ENCODE peak calls at places on chromosomes 5 and 9, in six cellular contexts. One of them, this sample, is unnamed.

GRCh38 chr5:122902263-122902662 is 56.9 kb downstream of the SNX24 start:
- DNase-seq in tibial nerve: no peak
- DNase-seq in NB4: no peak
- DNase-seq in body of pancreas: no peak
- DNase-seq in right lobe of liver: no peak
- DNase-seq in K562: no peak
- DNase-seq in this sample: no peak

GRCh38 chr5:80960531-80961375 is 590 bp downstream of the RASGRF2 start:
- DNase-seq in tibial nerve: peak; percentile 35
- DNase-seq in NB4: no peak
- DNase-seq in body of pancreas: no peak
- DNase-seq in right lobe of liver: peak; percentile 26
- DNase-seq in K562: no peak
- DNase-seq in this sample: no peak

GRCh38 chr9:129591916-129592315 is 29.0 kb downstream of the C9orf50 start:
- DNase-seq in tibial nerve: no peak
- DNase-seq in NB4: no peak
- DNase-seq in body of pancreas: no peak
- DNase-seq in right lobe of liver: no peak
- DNase-seq in K562: no peak
- DNase-seq in this sample: no peak

GRCh38 chr9:127021664-127022337 is 100.6 kb downstream of the ANGPTL2 start:
- DNase-seq in tibial nerve: peak; percentile 88
- DNase-seq in NB4: no peak
- DNase-seq in body of pancreas: peak; percentile 77
- DNase-seq in right lobe of liver: peak; percentile 27
- DNase-seq in K562: peak; percentile 21
- DNase-seq in this sample: peak; percentile 97

GRCh38 chr9:3716415-3716814 is 190.6 kb upstream of the RFX3 start:
- DNase-seq in tibial nerve: no peak
- DNase-seq in NB4: no peak
- DNase-seq in body of pancreas: no peak
- DNase-seq in right lobe of liver: no peak
- DNase-seq in K562: no peak
- DNase-seq in this sample: no peak

GRCh38 chr9:35658144-35658893 is at the start of gene CCDC107:
- DNase-seq in tibial nerve: peak; percentile 73
- DNase-seq in NB4: peak; percentile 86
- DNase-seq in body of pancreas: peak; percentile 84
- DNase-seq in right lobe of liver: peak; percentile 90
- DNase-seq in K562: peak; percentile 78
- DNase-seq in this sample: peak; percentile 71

GRCh38 chr5:31066655-31067328 is 126.7 kb upstream of the CDH6 start:
- DNase-seq in tibial nerve: no peak
- DNase-seq in NB4: no peak
- DNase-seq in body of pancreas: no peak
- DNase-seq in right lobe of liver: no peak
- DNase-seq in K562: no peak
- DNase-seq in this sample: no peak

GRCh38 chr5:169431386-169431785 is 130.4 kb upstream of the SLIT3 start:
- DNase-seq in tibial nerve: no peak
- DNase-seq in NB4: no peak
- DNase-seq in body of pancreas: no peak
- DNase-seq in right lobe of liver: no peak
- DNase-seq in K562: no peak
- DNase-seq in this sample: no peak

GRCh38 chr5:134133213-134133994 is 18.9 kb downstream of the TCF7 start:
- DNase-seq in tibial nerve: no peak
- DNase-seq in NB4: no peak
- DNase-seq in body of pancreas: no peak
- DNase-seq in right lobe of liver: no peak
- DNase-seq in K562: no peak
- DNase-seq in this sample: no peak

GRCh38 chr5:40734986-40735385 is 20.8 kb downstream of the TTC33 start:
- DNase-seq in tibial nerve: no peak
- DNase-seq in NB4: no peak
- DNase-seq in body of pancreas: no peak
- DNase-seq in right lobe of liver: no peak
- DNase-seq in K562: no peak
- DNase-seq in this sample: no peak

GRCh38 chr9:119272500-119273211 is 96.6 kb downstream of the BRINP1 start:
- DNase-seq in tibial nerve: no peak
- DNase-seq in NB4: no peak
- DNase-seq in body of pancreas: no peak
- DNase-seq in right lobe of liver: no peak
- DNase-seq in K562: no peak
- DNase-seq in this sample: no peak

GRCh38 chr5:32942225-32942989 is 231.3 kb downstream of the NPR3 start:
- DNase-seq in tibial nerve: no peak
- DNase-seq in NB4: peak; percentile 59
- DNase-seq in body of pancreas: peak; percentile 24
- DNase-seq in right lobe of liver: no peak
- DNase-seq in K562: peak; percentile 41
- DNase-seq in this sample: no peak

GRCh38 chr5:119694284-119694683 is 64.9 kb downstream of the FAM170A start:
- DNase-seq in tibial nerve: no peak
- DNase-seq in NB4: peak; percentile 11
- DNase-seq in body of pancreas: no peak
- DNase-seq in right lobe of liver: no peak
- DNase-seq in K562: no peak
- DNase-seq in this sample: no peak

GRCh38 chr5:148910686-148911361 is 84.4 kb downstream of the ADRB2 start:
- DNase-seq in tibial nerve: peak; percentile 15
- DNase-seq in NB4: peak; percentile 9
- DNase-seq in body of pancreas: peak; percentile 25
- DNase-seq in right lobe of liver: no peak
- DNase-seq in K562: no peak
- DNase-seq in this sample: no peak

GRCh38 chr5:15664961-15665360 is 165.0 kb downstream of the FBXL7 start:
- DNase-seq in tibial nerve: no peak
- DNase-seq in NB4: no peak
- DNase-seq in body of pancreas: no peak
- DNase-seq in right lobe of liver: no peak
- DNase-seq in K562: no peak
- DNase-seq in this sample: no peak

GRCh38 chr5:43664641-43665040 is 61.7 kb downstream of the NNT start:
- DNase-seq in tibial nerve: no peak
- DNase-seq in NB4: no peak
- DNase-seq in body of pancreas: no peak
- DNase-seq in right lobe of liver: no peak
- DNase-seq in K562: no peak
- DNase-seq in this sample: no peak

GRCh38 chr5:119072496-119072895 is 1.6 kb downstream of the DMXL1 start:
- DNase-seq in tibial nerve: no peak
- DNase-seq in NB4: no peak
- DNase-seq in body of pancreas: no peak
- DNase-seq in right lobe of liver: no peak
- DNase-seq in K562: no peak
- DNase-seq in this sample: no peak

GRCh38 chr9:69086769-69087168 is 51.2 kb downstream of the FXN start:
- DNase-seq in tibial nerve: no peak
- DNase-seq in NB4: no peak
- DNase-seq in body of pancreas: no peak
- DNase-seq in right lobe of liver: no peak
- DNase-seq in K562: no peak
- DNase-seq in this sample: no peak

GRCh38 chr9:99491408-99492259 is 269.6 kb downstream of the SEC61B start:
- DNase-seq in tibial nerve: no peak
- DNase-seq in NB4: peak; percentile 4
- DNase-seq in body of pancreas: no peak
- DNase-seq in right lobe of liver: no peak
- DNase-seq in K562: no peak
- DNase-seq in this sample: no peak

GRCh38 chr5:57448751-57449150 is 33.9 kb downstream of the ACTBL2 start:
- DNase-seq in tibial nerve: no peak
- DNase-seq in NB4: no peak
- DNase-seq in body of pancreas: no peak
- DNase-seq in right lobe of liver: no peak
- DNase-seq in K562: no peak
- DNase-seq in this sample: no peak

GRCh38 chr5:16552666-16553343 is 64.0 kb downstream of the RETREG1 start:
- DNase-seq in tibial nerve: peak; percentile 76
- DNase-seq in NB4: peak; percentile 61
- DNase-seq in body of pancreas: peak; percentile 89
- DNase-seq in right lobe of liver: peak; percentile 81
- DNase-seq in K562: peak; percentile 68
- DNase-seq in this sample: peak; percentile 94

GRCh38 chr9:98175013-98175679 is 17.3 kb downstream of the CORO2A start:
- DNase-seq in tibial nerve: no peak
- DNase-seq in NB4: no peak
- DNase-seq in body of pancreas: no peak
- DNase-seq in right lobe of liver: no peak
- DNase-seq in K562: no peak
- DNase-seq in this sample: no peak

GRCh38 chr9:130556396-130557076 is 22.8 kb upstream of the FUBP3 start:
- DNase-seq in tibial nerve: no peak
- DNase-seq in NB4: no peak
- DNase-seq in body of pancreas: no peak
- DNase-seq in right lobe of liver: no peak
- DNase-seq in K562: no peak
- DNase-seq in this sample: no peak

DNA sequence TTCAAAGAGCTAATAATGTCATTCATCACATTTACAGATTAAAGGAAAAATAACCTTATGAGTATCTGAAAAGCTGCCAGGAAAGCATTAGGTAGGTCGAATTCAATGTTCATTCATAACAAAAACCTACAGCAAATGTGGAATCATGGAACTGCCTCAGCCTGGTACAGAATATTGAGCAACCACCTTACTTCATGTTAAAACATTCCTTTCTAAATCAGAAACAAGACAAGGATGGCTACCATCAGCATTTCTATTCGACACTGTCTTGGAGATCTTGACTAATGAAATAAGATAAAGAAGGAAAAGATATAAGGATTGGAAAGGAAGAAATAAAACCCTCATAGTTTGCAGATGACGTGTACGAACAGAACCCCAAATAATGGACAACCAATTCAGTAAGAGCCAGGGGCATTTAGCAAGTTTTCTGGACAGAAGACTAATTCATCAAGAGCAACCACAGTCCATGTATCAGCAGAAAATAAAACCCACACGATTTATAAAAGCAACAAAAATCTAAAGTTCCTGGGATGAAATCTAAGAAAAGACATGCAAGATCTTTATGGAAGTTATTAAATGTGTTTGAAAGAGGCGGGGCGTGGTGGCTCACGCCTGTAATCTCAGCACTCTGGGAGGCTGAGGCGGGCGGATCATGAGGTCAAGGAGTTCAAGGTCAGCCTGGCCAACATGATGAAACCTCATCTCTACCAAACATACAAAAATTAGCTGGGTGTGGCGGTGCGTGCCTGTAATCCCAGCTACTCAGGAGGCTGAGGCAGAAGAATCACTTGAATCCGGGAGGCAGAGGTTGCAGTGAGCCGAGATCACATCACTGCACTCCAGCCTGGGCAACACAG is 37.8 kb upstream of the NRARP start:
- DNase-seq in tibial nerve: no peak
- DNase-seq in NB4: no peak
- DNase-seq in body of pancreas: no peak
- DNase-seq in right lobe of liver: no peak
- DNase-seq in K562: no peak
- DNase-seq in this sample: peak; percentile 20
- TF ChIP-seq POLR2A in tibial nerve: no peak
- TF ChIP-seq POLR2A in NB4: no peak
- TF ChIP-seq POLR2A in body of pancreas: no peak
- TF ChIP-seq POLR2A in right lobe of liver: no peak
- TF ChIP-seq POLR2A in K562: no peak
- TF ChIP-seq POLR2A in this sample: no peak

GRCh38 chr5:62298118-62298517 is 7.9 kb upstream of the KIF2A start:
- DNase-seq in tibial nerve: no peak
- DNase-seq in NB4: no peak
- DNase-seq in body of pancreas: no peak
- DNase-seq in right lobe of liver: no peak
- DNase-seq in K562: no peak
- DNase-seq in this sample: no peak
- H3K4me3 ChIP-seq in tibial nerve: no peak overlapping the region
- H3K4me3 ChIP-seq in NB4: no peak overlapping the region
- H3K4me3 ChIP-seq in body of pancreas: no peak overlapping the region
- H3K4me3 ChIP-seq in right lobe of liver: no peak overlapping the region
- H3K4me3 ChIP-seq in K562: no peak overlapping the region
- H3K4me3 ChIP-seq in this sample: no peak overlapping the region

GRCh38 chr5:1471997-1472963 is 27.0 kb upstream of the SLC6A3 start:
- DNase-seq in tibial nerve: no peak
- DNase-seq in NB4: no peak
- DNase-seq in body of pancreas: no peak
- DNase-seq in right lobe of liver: no peak
- DNase-seq in K562: no peak
- DNase-seq in this sample: no peak

GRCh38 chr5:1472964-1473628 is 27.9 kb upstream of the SLC6A3 start:
- DNase-seq in tibial nerve: no peak
- DNase-seq in NB4: no peak
- DNase-seq in body of pancreas: no peak
- DNase-seq in right lobe of liver: peak; percentile 19
- DNase-seq in K562: no peak
- DNase-seq in this sample: peak; percentile 79

GRCh38 chr5:1470762-1471211 is 25.5 kb upstream of the SLC6A3 start:
- DNase-seq in tibial nerve: no peak
- DNase-seq in NB4: no peak
- DNase-seq in body of pancreas: no peak
- DNase-seq in right lobe of liver: peak; percentile 88
- DNase-seq in K562: no peak
- DNase-seq in this sample: peak; percentile 85

GRCh38 chr5:1473746-1474145 is 28.5 kb upstream of the SLC6A3 start:
- DNase-seq in tibial nerve: no peak
- DNase-seq in NB4: no peak
- DNase-seq in body of pancreas: no peak
- DNase-seq in right lobe of liver: no peak
- DNase-seq in K562: no peak
- DNase-seq in this sample: peak; percentile 54

GRCh38 chr5:1471240-1471853 is 26.1 kb upstream of the SLC6A3 start:
- DNase-seq in tibial nerve: no peak
- DNase-seq in NB4: no peak
- DNase-seq in body of pancreas: no peak
- DNase-seq in right lobe of liver: no peak
- DNase-seq in K562: no peak
- DNase-seq in this sample: no peak
- TF ChIP-seq POLR2A in tibial nerve: no peak
- TF ChIP-seq POLR2A in NB4: no peak
- TF ChIP-seq POLR2A in body of pancreas: no peak
- TF ChIP-seq POLR2A in right lobe of liver: no peak
- TF ChIP-seq POLR2A in K562: no peak
- TF ChIP-seq POLR2A in this sample: no peak

DNA sequence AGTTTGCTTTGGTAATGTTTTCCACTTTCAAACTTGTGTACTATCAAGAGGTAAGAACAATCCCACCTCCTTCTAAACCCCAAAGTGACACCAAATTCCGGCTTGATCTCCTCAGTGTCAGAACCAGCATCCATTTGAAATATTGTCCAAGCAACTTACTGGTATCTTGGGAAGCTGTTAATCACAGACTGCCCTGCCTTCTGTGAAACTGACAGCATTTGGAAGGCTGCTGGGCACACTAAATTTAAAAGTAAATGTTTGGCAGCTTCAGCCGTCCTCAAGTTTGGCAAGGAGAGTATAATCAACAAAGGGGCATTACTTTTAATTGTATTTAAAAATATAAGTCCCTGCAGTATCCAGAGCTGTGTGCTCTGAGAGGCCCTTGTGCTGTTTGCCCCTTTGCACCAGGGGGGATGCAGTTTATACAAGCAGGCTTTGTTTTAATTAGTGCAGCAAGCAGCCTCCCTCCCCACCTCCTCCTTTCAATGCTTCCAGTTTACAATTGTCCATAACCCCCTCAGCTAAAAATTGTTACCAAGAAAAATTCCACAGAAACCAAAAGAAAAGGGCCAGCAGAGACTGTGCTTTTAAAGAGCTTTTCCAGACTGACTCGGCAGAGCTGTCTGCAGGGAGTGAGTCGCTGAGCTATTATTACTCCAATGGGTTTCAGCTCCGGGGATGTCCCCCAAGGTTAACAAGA is 328.4 kb upstream of the MPDZ start:
- DNase-seq in tibial nerve: no peak
- DNase-seq in NB4: no peak
- DNase-seq in body of pancreas: no peak
- DNase-seq in right lobe of liver: no peak
- DNase-seq in K562: no peak
- DNase-seq in this sample: no peak
- H3K4me3 ChIP-seq in tibial nerve: no peak overlapping the region
- H3K4me3 ChIP-seq in NB4: no peak overlapping the region
- H3K4me3 ChIP-seq in body of pancreas: no peak overlapping the region
- H3K4me3 ChIP-seq in right lobe of liver: no peak overlapping the region
- H3K4me3 ChIP-seq in K562: no peak overlapping the region
- H3K4me3 ChIP-seq in this sample: no peak overlapping the region

This sample was measured in lower leg skin.